ENCODE peak calls at places on chromosomes 2 and 18, in six cellular contexts. D, R, P, A, F and M are unnamed samples.

GRCh38 chr2:202861987-202862386 is 9.6 kb downstream of the ICA1L start:
- DNase-seq in D (no peak), R (no peak), P (no peak), A (no peak), F (no peak), M (no peak)

GRCh38 chr2:101387151-101387807 is at the start of gene CREG2:
- DNase-seq in D (peak), R (peak), P (peak), A (peak), F (peak), M (peak)

GRCh38 chr2:17300141-17300540 is 218.1 kb downstream of the RAD51AP2 start:
- DNase-seq in D (no peak), R (no peak), P (peak), A (no peak), F (no peak), M (peak)

GRCh38 chr2:160367887-160368286 is 125.7 kb downstream of the RBMS1 start:
- DNase-seq in D (no peak), R (no peak), P (peak), A (no peak), F (no peak), M (peak)

GRCh38 chr2:75090770-75091515 is 108.4 kb downstream of the TACR1 start:
- DNase-seq in D (no peak), R (no peak), P (no peak), A (no peak), F (no peak), M (no peak)

GRCh38 chr2:95316466-95317122 is 19.4 kb downstream of the KCNIP3 start:
- DNase-seq in D (no peak), R (no peak), P (peak), A (no peak), F (no peak), M (peak)

GRCh38 chr18:33440011-33440383 is 524 bp downstream of the CCDC178 start:
- DNase-seq in D (peak), R (no peak), P (peak), A (no peak), F (peak), M (peak)

GRCh38 chr2:222239945-222240675 is 58.7 kb downstream of the PAX3 start:
- DNase-seq in D (no peak), R (no peak), P (no peak), A (no peak), F (no peak), M (no peak)

GRCh38 chr18:9130806-9131205 is 5.8 kb upstream of the ANKRD12 start:
- DNase-seq in D (no peak), R (no peak), P (peak), A (no peak), F (no peak), M (peak)

GRCh38 chr2:217467331-217467730 is 535.5 kb downstream of the TNS1 start:
- DNase-seq in D (no peak), R (no peak), P (no peak), A (no peak), F (no peak), M (peak)

GRCh38 chr2:55961318-55961911 is 37.8 kb upstream of the EFEMP1 start:
- DNase-seq in D (peak), R (no peak), P (peak), A (no peak), F (no peak), M (peak)

GRCh38 chr2:201471732-201472395 is 20.3 kb downstream of the STRADB start:
- DNase-seq in D (no peak), R (no peak), P (peak), A (no peak), F (no peak), M (peak)

GRCh38 chr2:240499309-240500301 is 58.2 kb downstream of the ANKMY1 start:
- DNase-seq in D (peak), R (peak), P (no peak), A (no peak), F (no peak), M (no peak)

GRCh38 chr18:48934400-48934707 is 16.4 kb downstream of the SMAD7 start:
- DNase-seq in D (no peak), R (no peak), P (no peak), A (no peak), F (no peak), M (peak)

GRCh38 chr2:3672861-3673670 is 15.1 kb downstream of the ALLC start:
- DNase-seq in D (no peak), R (no peak), P (no peak), A (no peak), F (no peak), M (no peak)

GRCh38 chr18:9673296-9674251 is 34.5 kb upstream of the RAB31 start:
- DNase-seq in D (peak), R (peak), P (peak), A (no peak), F (no peak), M (peak)